ENCODE peak calls at places on chromosomes 12 and 14, in seven cellular contexts. B is AG10803, O is astrocyte of the cerebellum, C is psoas muscle, E is GM12865, I is HFFc6, S is cardiac fibroblast. A is an unnamed sample.
A peak's percentile ranks its signal among the peaks of the same experiment; 100 is the strongest.

GRCh38 chr14:95862243-95862642 is 14.4 kb upstream of the TUNAR start:
- DNase-seq in B (no peak), O (no peak), C (no peak), E (no peak), I (no peak), S (no peak), A (no peak)

GRCh38 chr12:5440973-5441372 is 9.1 kb downstream of the NTF3 start:
- DNase-seq in B (no peak), O (no peak), C (no peak), E (no peak), I (no peak), S (no peak), A (no peak)

GRCh38 chr14:101583709-101584048 is 22.4 kb downstream of the DIO3 start:
- DNase-seq in B (no peak), O (no peak), C (no peak), E (no peak), I (no peak), S (no peak), A (no peak)

GRCh38 chr14:26281280-26281998 is 316.4 kb downstream of the NOVA1 start:
- DNase-seq in B (peak; percentile 91), O (peak; percentile 19), C (no peak), E (no peak), I (peak; percentile 45), S (peak; percentile 87), A (no peak)

GRCh38 chr12:89160716-89161123 is 191.6 kb downstream of the DUSP6 start:
- DNase-seq in B (peak; percentile 75), O (no peak), C (peak; percentile 49), E (no peak), I (peak; percentile 88), S (peak; percentile 53), A (peak; percentile 64)

GRCh38 chr12:109455706-109456105 is 21.4 kb downstream of the KCTD10 start:
- DNase-seq in B (no peak), O (no peak), C (no peak), E (no peak), I (no peak), S (no peak), A (no peak)

GRCh38 chr12:124906606-124907261 is 7.7 kb downstream of the UBC start:
- DNase-seq in B (peak; percentile 88), O (peak; percentile 91), C (peak; percentile 66), E (peak; percentile 96), I (peak; percentile 91), S (peak; percentile 93), A (peak; percentile 75)

GRCh38 chr12:79537675-79538074 is 153.1 kb downstream of the PAWR start:
- DNase-seq in B (no peak), O (no peak), C (no peak), E (no peak), I (no peak), S (no peak), A (no peak)

GRCh38 chr12:2064078-2064507 is 11.3 kb downstream of the CACNA1C start:
- DNase-seq in B (peak; percentile 42), O (no peak), C (no peak), E (peak; percentile 62), I (no peak), S (peak; percentile 48), A (no peak)

GRCh38 chr14:24183014-24183481 is 5.6 kb downstream of the IPO4 start:
- DNase-seq in B (no peak), O (no peak), C (no peak), E (no peak), I (no peak), S (no peak), A (no peak)

GRCh38 chr14:91388551-91388975 is 29.1 kb downstream of the CCDC88C start:
- DNase-seq in B (no peak), O (no peak), C (no peak), E (peak; percentile 81), I (peak; percentile 32), S (no peak), A (no peak)

GRCh38 chr14:92897922-92898599 is 24.9 kb upstream of the CHGA start:
- DNase-seq in B (no peak), O (no peak), C (no peak), E (peak; percentile 42), I (no peak), S (no peak), A (no peak)

GRCh38 chr12:126347421-126347820 is 1282.2 kb downstream of the AACS start:
- DNase-seq in B (no peak), O (no peak), C (no peak), E (no peak), I (no peak), S (no peak), A (no peak)

GRCh38 chr12:67982165-67982563 is 7.1 kb upstream of the IFNG-AS1 start:
- DNase-seq in B (peak; percentile 66), O (no peak), C (no peak), E (no peak), I (no peak), S (no peak), A (no peak)

GRCh38 chr14:102029956-102030355 is 56.9 kb downstream of the HSP90AA1 start:
- DNase-seq in B (peak; percentile 75), O (peak; percentile 94), C (no peak), E (no peak), I (peak; percentile 27), S (peak; percentile 22), A (peak; percentile 50)

GRCh38 chr14:71122866-71123565 is 215.8 kb downstream of the PCNX1 start:
- DNase-seq in B (no peak), O (no peak), C (no peak), E (no peak), I (no peak), S (no peak), A (no peak)

GRCh38 chr12:82835217-82835616 is 148.5 kb downstream of the TMTC2 start:
- DNase-seq in B (peak; percentile 21), O (no peak), C (no peak), E (no peak), I (peak; percentile 33), S (peak; percentile 54), A (peak; percentile 34)

GRCh38 chr12:6120796-6121473 is 3.5 kb downstream of the VWF start:
- DNase-seq in B (no peak), O (no peak), C (no peak), E (no peak), I (no peak), S (no peak), A (no peak)

GRCh38 chr12:108129017-108129812 is at the start of gene WSCD2:
- DNase-seq in B (peak; percentile 20), O (no peak), C (peak; percentile 54), E (peak; percentile 15), I (no peak), S (no peak), A (no peak)

GRCh38 chr14:100081997-100082625 is 16.9 kb downstream of the EVL start:
- DNase-seq in B (no peak), O (no peak), C (no peak), E (no peak), I (no peak), S (no peak), A (no peak)

GRCh38 chr14:72699852-72700257 is 194.0 kb downstream of the DPF3 start:
- DNase-seq in B (peak; percentile 96), O (no peak), C (peak; percentile 41), E (no peak), I (peak; percentile 46), S (peak; percentile 91), A (peak; percentile 87)

GRCh38 chr14:69951935-69952334 is 72.7 kb downstream of the SMOC1 start:
- DNase-seq in B (no peak), O (no peak), C (no peak), E (no peak), I (no peak), S (no peak), A (no peak)

GRCh38 chr12:74847169-74847568 is 309.5 kb downstream of the ATXN7L3B start:
- DNase-seq in B (no peak), O (no peak), C (no peak), E (no peak), I (no peak), S (no peak), A (no peak)

GRCh38 chr12:74846116-74846515 is 308.5 kb downstream of the ATXN7L3B start:
- DNase-seq in B (no peak), O (no peak), C (no peak), E (no peak), I (no peak), S (no peak), A (no peak)

GRCh38 chr12:74849801-74850200 is 312.2 kb downstream of the ATXN7L3B start:
- DNase-seq in B (no peak), O (no peak), C (no peak), E (no peak), I (no peak), S (no peak), A (no peak)
- TF ChIP-seq CTCF in B (no peak), O (no peak), C (no peak), E (peak; percentile 1), I (peak; percentile 56), S (no peak), A (no peak)

DNA sequence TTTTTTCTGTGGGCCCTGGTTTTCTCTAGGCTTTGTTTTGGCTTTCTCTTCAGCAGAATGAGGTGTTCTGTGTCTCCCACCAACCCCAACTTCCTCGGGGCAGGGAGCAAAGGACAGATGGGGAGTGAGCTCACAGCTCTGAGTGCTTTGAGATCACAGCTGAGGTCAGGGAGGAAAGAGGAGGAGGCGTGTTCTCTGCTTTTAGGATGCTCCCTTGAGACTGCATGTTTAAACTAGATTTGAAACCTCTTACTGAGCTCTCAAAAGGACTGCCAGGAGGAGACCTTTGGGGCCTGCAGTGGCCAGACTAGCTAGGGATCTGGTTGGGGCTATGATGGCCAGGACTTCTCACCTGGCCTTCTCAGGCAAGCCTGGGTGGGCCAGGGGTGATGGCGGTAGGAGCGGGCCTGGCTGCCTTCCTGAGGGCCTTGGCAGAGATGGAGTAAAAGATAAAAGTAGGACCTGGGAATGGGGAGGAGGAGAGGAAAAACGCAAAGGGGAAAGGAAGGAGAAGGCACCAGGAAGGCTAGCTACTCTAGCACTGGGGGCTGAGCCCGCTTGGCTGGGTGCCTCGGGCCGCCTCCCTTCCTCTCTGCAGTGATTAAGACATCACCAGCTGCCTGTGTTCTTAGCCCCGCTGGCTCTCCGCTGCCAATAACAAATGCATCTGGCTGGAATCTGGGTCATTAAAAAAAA is 141.1 kb downstream of the TSPAN9 start:
- DNase-seq in B (peak; percentile 79), O (peak; percentile 37), C (peak; percentile 86), E (no peak), I (peak; percentile 72), S (peak; percentile 87), A (peak; percentile 46)
- TF ChIP-seq CTCF in B (no peak), O (no peak), C (no peak), E (no peak), I (no peak), S (peak; percentile 55), A (no peak)

GRCh38 chr14:37924622-37925021 is 283.1 kb upstream of the SSTR1 start:
- DNase-seq in B (no peak), O (no peak), C (no peak), E (no peak), I (no peak), S (no peak), A (no peak)
- TF ChIP-seq CTCF in B (no peak), O (no peak), C (no peak), E (no peak), I (peak; percentile 39), S (no peak), A (no peak)

DNA sequence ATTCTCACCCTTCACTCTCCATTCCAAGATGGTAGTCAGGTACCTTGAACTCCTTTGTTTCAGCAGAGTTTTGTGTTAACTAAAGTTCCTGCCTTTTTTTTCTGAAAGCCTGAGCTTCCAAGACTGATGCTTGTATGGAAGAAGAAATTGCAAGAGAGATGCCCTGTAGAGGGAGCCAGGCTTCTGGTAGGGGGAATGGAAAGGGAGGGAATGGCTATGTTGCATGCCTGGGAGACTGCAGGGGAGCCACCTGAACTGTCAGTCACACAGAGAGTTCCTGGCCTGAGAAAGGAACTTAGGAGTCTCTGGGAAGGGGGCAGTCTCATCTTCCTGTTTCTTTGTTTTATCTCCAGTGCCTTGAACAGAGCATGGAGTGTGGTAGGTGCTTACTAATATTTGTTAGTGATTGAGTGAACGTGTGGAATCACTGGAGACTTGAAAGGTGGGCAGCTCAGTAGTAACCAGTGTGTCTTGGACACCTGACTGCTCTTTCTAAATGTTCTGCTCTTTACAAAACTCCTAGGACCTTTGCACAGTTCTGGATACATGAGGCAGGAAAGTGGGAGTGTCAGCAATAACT is 132.2 kb downstream of the ANO4 start:
- DNase-seq in B (peak; percentile 12), O (peak; percentile 18), C (no peak), E (peak; percentile 1), I (peak; percentile 28), S (peak; percentile 46), A (no peak)
- TF ChIP-seq CTCF in B (peak; percentile 35), O (peak; percentile 64), C (no peak), E (no peak), I (peak; percentile 60), S (peak; percentile 39), A (peak; percentile 61)